ENCODE peak calls at places on chromosome 12, in six cellular contexts. Q is stomach; I is type B pancreatic cell; T is AG08395; W is stimulated activated CD4-positive, alpha-beta T cell treated with anti-CD3 and anti-CD28 coated beads, Interleukin-4, amount 100 ng/mL, for 24 hours; S is activated T-cell treated with anti-CD3 and anti-CD28 coated beads, Interleukin-2, amount 50 U/mL, for 72 hours. P is an unnamed sample.

GRCh38 chr12:3200032-3200617 is 122.9 kb downstream of the TSPAN9 start:
- DNase-seq in Q (peak), I (peak), T (peak), W (no peak), S (no peak), P (no peak)

GRCh38 chr12:85466906-85467305 is 186.9 kb downstream of the ALX1 start:
- DNase-seq in Q (no peak), I (no peak), T (no peak), W (no peak), S (no peak), P (no peak)

GRCh38 chr12:3129301-3130052 is 52.3 kb downstream of the TSPAN9 start:
- DNase-seq in Q (no peak), I (no peak), T (no peak), W (no peak), S (peak), P (no peak)

GRCh38 chr12:46944104-46944503 is 118.3 kb upstream of the SLC38A4 start:
- DNase-seq in Q (no peak), I (no peak), T (peak), W (no peak), S (no peak), P (no peak)

GRCh38 chr12:57430117-57430930 is 519 bp downstream of the R3HDM2 start:
- DNase-seq in Q (peak), I (peak), T (peak), W (no peak), S (peak), P (peak)

GRCh38 chr12:120470150-120470817 is 736 bp upstream of the SRSF9 start:
- DNase-seq in Q (no peak), I (no peak), T (peak), W (no peak), S (no peak), P (peak)

GRCh38 chr12:19129486-19130223 is at the start of gene PLEKHA5:
- DNase-seq in Q (peak), I (peak), T (peak), W (peak), S (peak), P (no peak)

GRCh38 chr12:53599579-53599978 is 26.6 kb downstream of the ATF7 start:
- DNase-seq in Q (no peak), I (no peak), T (no peak), W (no peak), S (no peak), P (no peak)

GRCh38 chr12:29008786-29009185 is 140.3 kb upstream of the FAR2 start:
- DNase-seq in Q (no peak), I (no peak), T (no peak), W (no peak), S (no peak), P (no peak)

GRCh38 chr12:51817027-51817953 is 31.2 kb downstream of the FIGNL2 start:
- DNase-seq in Q (no peak), I (no peak), T (no peak), W (no peak), S (no peak), P (no peak)

GRCh38 chr12:109833307-109834189 is at the start of gene TRPV4:
- DNase-seq in Q (peak), I (no peak), T (peak), W (no peak), S (no peak), P (no peak)

GRCh38 chr12:29288031-29288430 is 92.9 kb downstream of the ERGIC2 start:
- DNase-seq in Q (no peak), I (no peak), T (no peak), W (no peak), S (no peak), P (no peak)

GRCh38 chr12:93947486-93947885 is 200.9 kb upstream of the PLXNC1 start:
- DNase-seq in Q (no peak), I (no peak), T (no peak), W (no peak), S (no peak), P (no peak)

GRCh38 chr12:52426034-52426433 is 8.1 kb downstream of the KRT75 start:
- DNase-seq in Q (no peak), I (no peak), T (no peak), W (no peak), S (no peak), P (no peak)

GRCh38 chr12:120820885-120821510 is 83.2 kb downstream of the SPPL3 start:
- DNase-seq in Q (no peak), I (no peak), T (no peak), W (peak), S (peak), P (no peak)

P was measured in COLO829.